ENCODE peak calls at places on chromosomes 4 and X, in nine cellular contexts. E is fibroblast of mammary gland, F is bronchial epithelial cell, G is NCI-H2171 treated with DMSO at 0.1 percent for 48 hours, Q is MCF 10A, H is fibroblast of the conjunctiva, K is cardiac muscle cell, J is M059J, W is amniotic stem cell. P is an unnamed sample.

GRCh38 chrX:45422216-45422925 is 221.7 kb upstream of the DIPK2B start:
- DNase-seq in G (no peak), Q (no peak), J (peak), W (no peak), K (no peak), H (no peak), E (peak), F (peak), P (no peak)

GRCh38 chr4:156971168-156971601 is 414 bp downstream of the PDGFC start:
- DNase-seq in W (no peak), K (peak), Q (no peak), J (no peak), E (no peak), F (no peak), H (no peak), G (no peak), P (no peak)

GRCh38 chr4:48909697-48910096 is 3.1 kb upstream of the OCIAD2 start:
- DNase-seq in G (no peak), Q (peak), H (peak), W (peak), J (peak), F (peak), E (peak), K (no peak), P (peak)

GRCh38 chr4:73704314-73705055 is 35.9 kb upstream of the CXCL8 start:
- DNase-seq in W (peak), Q (peak), H (peak), J (peak), G (peak), E (peak), K (no peak), F (peak), P (peak)

GRCh38 chr4:33104190-33104773 is 2384.1 kb downstream of the PCDH7 start:
- DNase-seq in K (no peak), H (no peak), Q (no peak), G (no peak), W (no peak), F (no peak), E (no peak), J (peak), P (no peak)

GRCh38 chr4:165627548-165627947 is 245.5 kb upstream of the TLL1 start:
- DNase-seq in J (no peak), G (no peak), F (no peak), Q (no peak), W (no peak), H (no peak), E (no peak), K (no peak), P (no peak)

GRCh38 chr4:108144451-108144850 is 24.3 kb downstream of the LEF1 start:
- DNase-seq in H (no peak), F (no peak), J (no peak), E (no peak), Q (no peak), K (no peak), G (no peak), W (no peak), P (no peak)

GRCh38 chr4:121950212-121950679 is 1.6 kb downstream of the TRPC3 start:
- DNase-seq in K (peak), E (peak), G (peak), W (no peak), Q (peak), H (peak), F (no peak), J (peak), P (no peak)

GRCh38 chr4:59039046-59039445 is 1928.9 kb upstream of the IGFBP7 start:
- DNase-seq in H (no peak), Q (no peak), W (no peak), F (no peak), K (no peak), G (no peak), E (no peak), J (no peak), P (no peak)

GRCh38 chr4:138262058-138262838 is 20.1 kb upstream of the SLC7A11 start:
- DNase-seq in H (no peak), Q (no peak), J (no peak), F (no peak), K (no peak), E (no peak), W (no peak), G (no peak), P (no peak)

P was measured in epithelial cell of prostate.